ENCODE peak calls at places on chromosome 2, in ten cellular contexts. V, D, F, Q, E, M, B, P, L and T are unnamed samples.

GRCh38 chr2:15737314-15738224 is 145.9 kb downstream of the DDX1 start:
- DNase-seq in V (no peak), D (no peak), F (no peak), Q (no peak), E (no peak), M (no peak), B (no peak), P (no peak), L (no peak), T (no peak)

GRCh38 chr2:43460141-43460540 is 135.7 kb downstream of the THADA start:
- DNase-seq in V (no peak), D (no peak), F (no peak), Q (no peak), E (no peak), M (no peak), B (no peak), P (no peak), L (no peak), T (no peak)

GRCh38 chr2:191178806-191179514 is 28.2 kb upstream of the STAT4 start:
- DNase-seq in V (peak), D (peak), F (no peak), Q (no peak), E (no peak), M (peak), B (no peak), P (peak), L (no peak), T (no peak)

GRCh38 chr2:3585239-3586109 is 9.4 kb upstream of the COLEC11 start:
- DNase-seq in V (peak), D (no peak), F (no peak), Q (peak), E (no peak), M (peak), B (no peak), P (peak), L (peak), T (no peak)

GRCh38 chr2:96839288-96839874 is 4.4 kb downstream of the ANKRD23 start:
- DNase-seq in V (no peak), D (peak), F (peak), Q (peak), E (no peak), M (no peak), B (no peak), P (no peak), L (no peak), T (peak)

GRCh38 chr2:79860233-79861058 is 347.6 kb downstream of the CTNNA2 start:
- DNase-seq in V (no peak), D (no peak), F (no peak), Q (no peak), E (no peak), M (no peak), B (peak), P (no peak), L (no peak), T (no peak)

GRCh38 chr2:209062210-209062609 is 361.6 kb upstream of the MAP2 start:
- DNase-seq in V (no peak), D (no peak), F (no peak), Q (no peak), E (no peak), M (no peak), B (no peak), P (no peak), L (no peak), T (no peak)

GRCh38 chr2:159711562-159712193 is 628 bp upstream of the MARCHF7 start:
- DNase-seq in V (no peak), D (no peak), F (no peak), Q (no peak), E (no peak), M (no peak), B (no peak), P (no peak), L (no peak), T (no peak)

GRCh38 chr2:100537918-100538317 is 24.9 kb upstream of the PDCL3 start:
- DNase-seq in V (no peak), D (no peak), F (no peak), Q (no peak), E (no peak), M (no peak), B (no peak), P (no peak), L (no peak), T (no peak)

GRCh38 chr2:11022874-11023273 is 111.1 kb downstream of the KCNF1 start:
- DNase-seq in V (peak), D (no peak), F (no peak), Q (peak), E (no peak), M (no peak), B (no peak), P (no peak), L (no peak), T (no peak)

GRCh38 chr2:37671816-37672103 is 318 bp upstream of the CDC42EP3 start:
- DNase-seq in V (no peak), D (no peak), F (no peak), Q (no peak), E (no peak), M (no peak), B (no peak), P (no peak), L (no peak), T (no peak)

GRCh38 chr2:25894135-25894830 is 16.0 kb upstream of the ASXL2 start:
- DNase-seq in V (no peak), D (no peak), F (no peak), Q (peak), E (no peak), M (peak), B (no peak), P (peak), L (no peak), T (no peak)

GRCh38 chr2:19691892-19692291 is 209.9 kb downstream of the TTC32 start:
- DNase-seq in V (no peak), D (no peak), F (no peak), Q (no peak), E (no peak), M (no peak), B (no peak), P (peak), L (no peak), T (no peak)

GRCh38 chr2:152792973-152793372 is 74.6 kb downstream of the ARL6IP6 start:
- DNase-seq in V (no peak), D (no peak), F (no peak), Q (no peak), E (no peak), M (no peak), B (no peak), P (no peak), L (no peak), T (no peak)

GRCh38 chr2:44550571-44550970 is 188.8 kb downstream of the CAMKMT start:
- DNase-seq in V (no peak), D (no peak), F (no peak), Q (no peak), E (no peak), M (peak), B (no peak), P (no peak), L (no peak), T (no peak)

GRCh38 chr2:65420712-65421431 is 11.5 kb downstream of the SPRED2 start:
- DNase-seq in V (no peak), D (peak), F (peak), Q (no peak), E (no peak), M (peak), B (peak), P (no peak), L (no peak), T (no peak)

GRCh38 chr2:199160677-199161465 is 296.9 kb downstream of the SATB2 start:
- DNase-seq in V (no peak), D (no peak), F (no peak), Q (no peak), E (no peak), M (peak), B (no peak), P (no peak), L (peak), T (no peak)

GRCh38 chr2:236129935-236130334 is 38.3 kb downstream of the GBX2 start:
- DNase-seq in V (no peak), D (no peak), F (no peak), Q (no peak), E (no peak), M (no peak), B (no peak), P (no peak), L (no peak), T (no peak)

GRCh38 chr2:54435325-54435724 is 20.8 kb upstream of the SPTBN1 start:
- DNase-seq in V (no peak), D (no peak), F (no peak), Q (no peak), E (no peak), M (no peak), B (no peak), P (no peak), L (no peak), T (no peak)

GRCh38 chr2:174614261-174614660 is 16.7 kb upstream of the WIPF1 start:
- DNase-seq in V (no peak), D (no peak), F (no peak), Q (no peak), E (no peak), M (peak), B (no peak), P (no peak), L (no peak), T (no peak)

GRCh38 chr2:69300650-69301049 is 86.4 kb downstream of the GFPT1 start:
- DNase-seq in V (no peak), D (no peak), F (no peak), Q (no peak), E (no peak), M (no peak), B (no peak), P (no peak), L (no peak), T (no peak)

GRCh38 chr2:11071939-11072338 is 83.3 kb upstream of the SLC66A3 start:
- DNase-seq in V (no peak), D (no peak), F (no peak), Q (no peak), E (no peak), M (no peak), B (no peak), P (no peak), L (no peak), T (no peak)

GRCh38 chr2:225465827-225466226 is 66.3 kb downstream of the NYAP2 start:
- DNase-seq in V (no peak), D (no peak), F (no peak), Q (no peak), E (no peak), M (no peak), B (no peak), P (no peak), L (no peak), T (no peak)

GRCh38 chr2:8714971-8715370 is 33.1 kb downstream of the ID2 start:
- DNase-seq in V (no peak), D (no peak), F (no peak), Q (no peak), E (no peak), M (no peak), B (no peak), P (no peak), L (no peak), T (no peak)

GRCh38 chr2:133444411-133444934 is 123.8 kb downstream of the NCKAP5 start:
- DNase-seq in V (no peak), D (no peak), F (no peak), Q (no peak), E (no peak), M (no peak), B (no peak), P (no peak), L (no peak), T (no peak)

GRCh38 chr2:237886702-237887481 is 27.5 kb downstream of the RAMP1 start:
- DNase-seq in V (peak), D (no peak), F (no peak), Q (no peak), E (no peak), M (no peak), B (no peak), P (no peak), L (peak), T (no peak)

GRCh38 chr2:144183744-144184143 is 336.2 kb downstream of the ZEB2 start:
- DNase-seq in V (no peak), D (peak), F (peak), Q (no peak), E (no peak), M (peak), B (peak), P (no peak), L (no peak), T (peak)

GRCh38 chr2:207847807-207848544 is 78.3 kb upstream of the FZD5 start:
- DNase-seq in V (no peak), D (no peak), F (no peak), Q (peak), E (no peak), M (no peak), B (no peak), P (peak), L (no peak), T (peak)

GRCh38 chr2:104388296-104388695 is 465.6 kb upstream of the POU3F3 start:
- DNase-seq in V (no peak), D (no peak), F (no peak), Q (no peak), E (no peak), M (no peak), B (no peak), P (no peak), L (no peak), T (no peak)

GRCh38 chr2:32715391-32715841 is 87.6 kb downstream of the TTC27 start:
- DNase-seq in V (no peak), D (peak), F (peak), Q (no peak), E (no peak), M (peak), B (no peak), P (no peak), L (no peak), T (no peak)

GRCh38 chr2:136243638-136244557 is 125.9 kb upstream of the CXCR4 start:
- DNase-seq in V (no peak), D (no peak), F (no peak), Q (no peak), E (no peak), M (no peak), B (no peak), P (no peak), L (no peak), T (no peak)

GRCh38 chr2:55555977-55556376 is 36.5 kb downstream of the CFAP36 start:
- DNase-seq in V (no peak), D (no peak), F (no peak), Q (no peak), E (no peak), M (no peak), B (no peak), P (no peak), L (no peak), T (no peak)

GRCh38 chr2:197435598-197436435 is 989 bp upstream of the SF3B1 start:
- DNase-seq in V (no peak), D (no peak), F (no peak), Q (no peak), E (no peak), M (no peak), B (no peak), P (no peak), L (no peak), T (no peak)

GRCh38 chr2:181678033-181678586 is 2.2 kb downstream of the NEUROD1 start:
- DNase-seq in V (no peak), D (peak), F (peak), Q (peak), E (peak), M (peak), B (peak), P (peak), L (no peak), T (peak)

GRCh38 chr2:112579280-112579679 is 5.1 kb upstream of the CHCHD5 start:
- DNase-seq in V (no peak), D (no peak), F (no peak), Q (no peak), E (no peak), M (peak), B (no peak), P (no peak), L (no peak), T (no peak)
- TF ChIP-seq CTCF in V (no peak), D (no peak), F (no peak), Q (no peak), E (no peak), M (no peak), B (no peak), P (no peak), L (no peak), T (no peak)

GRCh38 chr2:165203689-165204559 is at the start of gene SCN3A:
- DNase-seq in V (no peak), D (peak), F (peak), Q (peak), E (peak), M (peak), B (peak), P (no peak), L (no peak), T (peak)
- TF ChIP-seq CTCF in V (peak), D (peak), F (peak), Q (no peak), E (peak), M (peak), B (peak), P (peak), L (no peak), T (peak)

DNA sequence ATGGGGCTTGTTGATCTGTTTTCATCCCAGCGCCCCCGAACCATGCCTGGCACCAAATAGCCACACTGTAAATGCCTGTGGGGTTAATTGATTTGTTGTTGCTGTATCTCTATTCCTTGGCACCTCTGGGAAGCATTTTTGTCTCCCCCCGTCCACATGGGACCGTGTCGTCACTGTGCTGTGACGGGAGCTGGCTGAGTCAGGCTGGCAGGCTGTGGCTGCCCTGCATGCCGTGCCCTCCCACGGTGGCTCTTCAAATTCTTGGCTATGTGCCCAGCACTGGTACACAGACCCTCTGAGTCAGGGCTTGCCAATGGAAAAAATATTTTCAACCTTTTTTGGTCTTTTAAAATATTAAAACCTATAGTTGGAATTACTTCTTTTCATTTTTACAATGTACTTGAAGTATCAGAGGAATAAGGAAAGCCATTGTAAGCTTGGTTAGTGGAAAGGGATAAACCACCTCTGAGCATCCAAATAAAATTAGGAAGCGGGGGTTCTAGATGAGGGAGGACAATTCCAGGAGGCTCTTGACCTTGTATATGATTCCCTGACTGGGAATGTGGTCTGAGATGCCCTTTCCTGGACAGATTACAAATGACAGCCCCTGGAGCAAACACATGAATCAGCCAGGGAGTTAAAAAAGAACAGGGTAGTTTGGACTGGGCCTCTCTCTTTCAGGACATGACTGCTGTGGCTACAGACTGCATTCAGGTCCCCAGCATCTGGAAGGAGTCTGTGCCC is 59.4 kb downstream of the DGKD start:
- DNase-seq in V (no peak), D (no peak), F (no peak), Q (peak), E (no peak), M (peak), B (no peak), P (peak), L (no peak), T (peak)
- TF ChIP-seq CTCF in V (no peak), D (no peak), F (no peak), Q (no peak), E (no peak), M (no peak), B (no peak), P (no peak), L (no peak), T (no peak)

DNA sequence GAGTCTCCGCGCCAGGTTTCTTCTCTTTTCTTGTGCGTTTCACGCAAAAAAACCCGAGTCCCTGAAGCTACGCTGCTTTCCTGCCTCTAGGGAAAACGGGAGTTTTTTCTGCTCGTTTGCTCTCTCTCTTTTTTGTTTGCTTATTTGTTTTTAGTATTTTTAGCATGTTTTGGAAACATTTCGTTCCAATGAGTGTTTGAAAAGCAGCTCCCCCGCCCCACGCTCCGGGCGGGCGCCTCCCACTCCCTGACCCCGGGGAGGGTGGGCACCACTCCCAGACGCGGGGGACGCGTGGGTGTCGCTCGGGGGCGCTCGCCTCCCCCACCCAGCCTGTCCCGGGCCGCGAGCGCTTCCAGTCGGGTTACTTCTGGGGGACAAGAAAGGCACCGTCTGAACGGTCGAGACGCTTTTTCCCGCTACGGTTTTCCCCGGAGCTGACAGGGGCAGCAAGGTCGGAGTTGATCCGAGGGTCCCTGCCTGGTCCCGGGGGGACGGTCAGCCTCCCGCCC is 446 bp upstream of the EFHD1 start:
- DNase-seq in V (no peak), D (no peak), F (no peak), Q (no peak), E (no peak), M (peak), B (no peak), P (peak), L (peak), T (no peak)
- TF ChIP-seq CTCF in V (no peak), D (no peak), F (no peak), Q (no peak), E (no peak), M (no peak), B (no peak), P (peak), L (peak), T (no peak)

GRCh38 chr2:41410011-41410410 is 637.8 kb upstream of the PKDCC start:
- DNase-seq in V (no peak), D (no peak), F (no peak), Q (no peak), E (no peak), M (no peak), B (no peak), P (no peak), L (no peak), T (no peak)

GRCh38 chr2:41405429-41405828 is 642.4 kb upstream of the PKDCC start:
- DNase-seq in V (no peak), D (no peak), F (no peak), Q (no peak), E (no peak), M (no peak), B (no peak), P (no peak), L (no peak), T (no peak)

GRCh38 chr2:41414486-41415230 is 633.2 kb upstream of the PKDCC start:
- DNase-seq in V (no peak), D (peak), F (peak), Q (no peak), E (peak), M (no peak), B (peak), P (no peak), L (no peak), T (peak)

GRCh38 chr2:41413813-41414485 is 633.9 kb upstream of the PKDCC start:
- DNase-seq in V (no peak), D (peak), F (no peak), Q (no peak), E (no peak), M (no peak), B (no peak), P (no peak), L (no peak), T (no peak)

DNA sequence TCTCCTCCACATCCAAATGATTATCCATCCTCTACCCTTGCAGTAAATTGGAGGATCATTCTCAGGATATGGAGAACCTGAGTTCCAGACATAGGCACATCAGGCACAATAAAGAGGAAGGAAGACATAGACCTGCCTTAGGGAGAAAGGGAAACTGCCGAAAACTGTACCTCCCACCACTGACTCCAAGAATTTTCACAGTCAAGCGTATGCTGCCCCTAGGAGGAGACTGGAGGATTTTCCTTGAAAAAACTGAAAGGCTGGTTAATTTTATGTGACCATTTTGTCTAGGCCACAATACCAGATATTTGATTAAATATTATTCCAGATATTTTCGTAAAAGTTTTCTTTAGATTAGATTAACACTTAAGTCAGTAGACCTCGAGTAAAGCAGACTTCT is 638.5 kb upstream of the PKDCC start:
- DNase-seq in V (no peak), D (no peak), F (no peak), Q (no peak), E (no peak), M (no peak), B (no peak), P (no peak), L (no peak), T (no peak)
- TF ChIP-seq CTCF in V (no peak), D (no peak), F (no peak), Q (no peak), E (no peak), M (no peak), B (no peak), P (no peak), L (no peak), T (no peak)